ENCODE peak calls at places on chromosomes 6 and 20, in six cellular contexts. D is transverse colon, H is AG09309, P is fibroblast of pulmonary artery, E is fibroblast of the aortic adventitia, T is PC-9. M is an unnamed sample.

GRCh38 chr6:43263314-43264178 is 20.3 kb downstream of the TTBK1 start:
- DNase-seq in D (peak), H (peak), P (peak), E (peak), T (no peak), M (peak)

GRCh38 chr6:39823187-39823815 is 31.1 kb downstream of the DAAM2 start:
- DNase-seq in D (peak), H (no peak), P (no peak), E (no peak), T (no peak), M (no peak)

GRCh38 chr6:124158024-124158423 is 354.4 kb downstream of the NKAIN2 start:
- DNase-seq in D (no peak), H (no peak), P (no peak), E (no peak), T (no peak), M (no peak)

GRCh38 chr6:134521116-134521501 is 203.2 kb upstream of the SGK1 start:
- DNase-seq in D (no peak), H (no peak), P (no peak), E (no peak), T (no peak), M (peak)

GRCh38 chr6:14250573-14250972 is 133.0 kb downstream of the CD83 start:
- DNase-seq in D (no peak), H (no peak), P (no peak), E (no peak), T (no peak), M (no peak)

GRCh38 chr20:4193053-4193452 is 177.7 kb upstream of the RNF24 start:
- DNase-seq in D (no peak), H (no peak), P (no peak), E (no peak), T (peak), M (no peak)

GRCh38 chr20:39993737-39994136 is 695.3 kb downstream of the MAFB start:
- DNase-seq in D (no peak), H (no peak), P (no peak), E (no peak), T (no peak), M (no peak)

GRCh38 chr6:52662031-52662430 is 8.9 kb upstream of the TMEM14A start:
- DNase-seq in D (no peak), H (no peak), P (no peak), E (no peak), T (no peak), M (no peak)

GRCh38 chr20:50762045-50762422 is 30.7 kb downstream of the PARD6B start:
- DNase-seq in D (no peak), H (no peak), P (peak), E (peak), T (no peak), M (no peak)

GRCh38 chr6:49423817-49424216 is 39.2 kb downstream of the MMUT start:
- DNase-seq in D (no peak), H (no peak), P (peak), E (peak), T (no peak), M (no peak)

GRCh38 chr20:25360631-25361286 is 29.9 kb downstream of the ABHD12 start:
- DNase-seq in D (no peak), H (no peak), P (peak), E (peak), T (no peak), M (no peak)

GRCh38 chr6:12605888-12606345 is 110.7 kb upstream of the PHACTR1 start:
- DNase-seq in D (peak), H (no peak), P (peak), E (peak), T (peak), M (peak)

GRCh38 chr6:3290501-3291211 is 31.9 kb downstream of the PSMG4 start:
- DNase-seq in D (no peak), H (no peak), P (no peak), E (no peak), T (no peak), M (no peak)

GRCh38 chr20:17523326-17523725 is 7.9 kb downstream of the BFSP1 start:
- DNase-seq in D (no peak), H (no peak), P (no peak), E (no peak), T (no peak), M (no peak)

DNA sequence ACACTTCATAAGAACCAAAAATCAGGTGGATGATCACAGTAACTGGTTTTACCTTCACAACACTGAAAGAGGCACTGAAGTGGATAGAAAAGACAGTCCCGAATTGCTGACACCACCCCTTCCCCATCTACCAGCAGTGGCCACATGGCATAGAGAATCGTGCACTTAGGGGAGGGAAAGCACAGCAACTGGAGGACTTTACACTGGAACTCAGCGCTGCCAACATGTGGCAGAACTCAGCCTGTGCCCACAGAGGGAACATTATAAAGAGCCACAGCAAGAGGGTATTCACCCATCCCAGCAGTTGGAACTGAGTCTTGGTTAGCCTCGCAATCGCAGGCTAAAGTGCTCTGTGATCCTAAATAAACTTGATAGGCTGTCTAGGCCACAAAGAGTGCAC is 6.5 kb upstream of the KIAA1586 start:
- DNase-seq in D (no peak), H (no peak), P (no peak), E (no peak), T (no peak), M (no peak)
- TF ChIP-seq CTCF in D (no peak), H (no peak), P (peak), E (no peak), T (no peak), M (no peak)

GRCh38 chr6:33117826-33118277 is 42.1 kb downstream of the HLA-DPB1 start:
- DNase-seq in D (no peak), H (no peak), P (no peak), E (no peak), T (no peak), M (no peak)
- H3K4me3 ChIP-seq in D (no peak), H (no peak), P (no peak), E (no peak), T (no peak), M (no peak)

GRCh38 chr20:22619806-22620205 is 35.4 kb upstream of the FOXA2 start:
- DNase-seq in D (no peak), H (no peak), P (no peak), E (no peak), T (no peak), M (no peak)

GRCh38 chr20:22626501-22626900 is 42.1 kb upstream of the FOXA2 start:
- DNase-seq in D (no peak), H (no peak), P (no peak), E (no peak), T (no peak), M (no peak)

GRCh38 chr20:22620342-22620741 is 36.0 kb upstream of the FOXA2 start:
- DNase-seq in D (no peak), H (no peak), P (no peak), E (no peak), T (no peak), M (no peak)

GRCh38 chr20:22619272-22619671 is 34.9 kb upstream of the FOXA2 start:
- DNase-seq in D (no peak), H (no peak), P (no peak), E (no peak), T (no peak), M (no peak)

DNA sequence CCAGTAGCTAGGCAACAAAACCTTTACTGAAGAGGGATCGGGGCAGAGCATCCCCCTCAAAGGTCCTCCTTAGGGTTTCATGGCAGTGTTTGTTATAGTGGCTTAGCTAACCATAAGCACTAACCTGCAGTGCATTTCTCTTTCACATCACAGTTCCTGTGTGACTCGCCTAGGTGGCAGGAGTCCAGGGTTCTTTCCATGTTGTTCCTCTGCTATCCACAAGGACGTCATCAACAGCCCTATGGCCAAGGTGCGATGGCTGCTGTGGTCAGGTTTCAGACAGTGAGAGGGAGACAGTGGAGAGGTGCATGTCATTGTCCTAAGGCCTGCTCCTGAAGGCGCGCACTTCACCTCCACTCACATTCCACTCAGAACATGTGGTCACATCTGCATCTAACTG is 38.8 kb upstream of the FOXA2 start:
- DNase-seq in D (no peak), H (no peak), P (peak), E (no peak), T (no peak), M (no peak)
- TF ChIP-seq CTCF in D (no peak), H (no peak), P (no peak), E (no peak), T (no peak), M (no peak)

GRCh38 chr6:21648475-21649050 is 55.0 kb downstream of the SOX4 start:
- DNase-seq in D (no peak), H (no peak), P (no peak), E (no peak), T (no peak), M (no peak)

GRCh38 chr6:21653323-21653722 is 59.8 kb downstream of the SOX4 start:
- DNase-seq in D (no peak), H (no peak), P (no peak), E (no peak), T (no peak), M (no peak)

DNA sequence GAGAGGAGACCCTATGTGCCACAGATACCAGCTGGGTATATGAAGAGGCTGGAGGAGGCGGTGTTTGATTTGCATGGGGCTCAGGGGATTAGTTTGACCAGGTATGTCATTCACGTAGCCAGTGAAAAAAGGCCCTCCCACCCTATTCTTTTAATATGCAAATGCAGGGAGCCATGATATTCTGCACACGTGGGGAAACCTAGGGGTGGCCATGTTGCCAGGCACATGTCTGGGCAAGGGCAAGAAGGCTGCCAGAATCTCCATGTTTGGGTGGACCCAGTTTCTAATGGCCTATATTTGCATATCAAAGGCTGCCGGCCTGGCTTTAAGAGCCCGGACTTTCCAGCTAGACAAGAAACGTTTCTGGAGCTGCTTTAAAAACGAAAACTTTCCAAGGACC is 60.4 kb downstream of the SOX4 start:
- DNase-seq in D (no peak), H (no peak), P (no peak), E (no peak), T (no peak), M (no peak)
- H3K4me3 ChIP-seq in D (no peak), H (no peak), P (no peak), E (no peak), T (no peak), M (no peak)

DNA sequence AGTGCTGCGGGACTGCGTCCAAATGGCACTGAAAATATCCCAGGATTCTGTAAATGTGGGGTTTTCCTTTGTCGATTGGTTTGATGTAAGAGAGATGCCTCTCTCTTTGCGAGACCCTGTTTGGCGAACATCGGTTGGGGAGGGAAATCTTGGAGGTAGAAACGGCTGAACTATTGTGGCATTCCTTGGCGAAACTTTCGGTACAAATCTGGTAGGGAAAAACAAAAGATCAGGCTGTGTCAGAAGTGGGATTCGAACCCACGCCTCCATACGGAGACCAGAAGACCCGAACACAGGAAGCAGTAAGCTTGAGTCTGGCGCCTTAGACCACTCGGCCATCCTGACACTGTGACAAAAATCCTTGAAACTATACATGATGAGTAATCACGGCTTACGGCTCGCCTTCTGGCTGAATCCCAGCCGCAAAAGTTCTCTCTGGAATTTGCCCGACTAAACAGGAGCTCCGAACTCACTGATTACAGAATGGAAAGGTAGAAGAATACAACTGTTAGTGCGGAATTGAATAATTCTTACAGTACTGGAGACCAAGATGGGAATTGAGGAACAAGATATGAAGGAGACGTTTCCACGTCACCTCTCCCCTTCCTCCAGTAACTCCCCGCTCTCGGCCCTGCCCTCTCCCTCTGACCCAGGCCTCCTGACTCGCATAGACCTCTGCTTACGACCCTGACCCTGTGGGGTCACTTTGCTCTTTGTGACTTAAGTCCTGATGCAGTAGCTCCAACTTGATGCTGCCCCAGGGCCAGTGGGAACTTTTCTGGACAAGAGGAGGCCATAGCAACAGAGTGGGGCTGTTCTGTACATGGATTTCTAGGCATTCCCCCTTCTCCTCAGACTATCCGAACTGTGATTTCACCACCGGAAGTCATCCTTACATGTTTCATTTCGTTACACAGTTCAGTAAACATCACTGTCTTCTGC is 132.8 kb upstream of the ZNF184 start:
- DNase-seq in D (no peak), H (no peak), P (peak), E (peak), T (peak), M (no peak)
- TF ChIP-seq CTCF in D (no peak), H (no peak), P (no peak), E (no peak), T (no peak), M (no peak)

GRCh38 chr6:151549790-151550189 is 56.0 kb downstream of the CCDC170 start:
- DNase-seq in D (no peak), H (no peak), P (no peak), E (no peak), T (no peak), M (peak)

GRCh38 chr6:151544453-151544852 is 50.6 kb downstream of the CCDC170 start:
- DNase-seq in D (no peak), H (no peak), P (no peak), E (no peak), T (no peak), M (no peak)

GRCh38 chr6:151550618-151551017 is 56.8 kb downstream of the CCDC170 start:
- DNase-seq in D (no peak), H (no peak), P (no peak), E (no peak), T (no peak), M (no peak)

GRCh38 chr6:151548201-151548600 is 54.4 kb downstream of the CCDC170 start:
- DNase-seq in D (no peak), H (no peak), P (no peak), E (no peak), T (no peak), M (no peak)

DNA sequence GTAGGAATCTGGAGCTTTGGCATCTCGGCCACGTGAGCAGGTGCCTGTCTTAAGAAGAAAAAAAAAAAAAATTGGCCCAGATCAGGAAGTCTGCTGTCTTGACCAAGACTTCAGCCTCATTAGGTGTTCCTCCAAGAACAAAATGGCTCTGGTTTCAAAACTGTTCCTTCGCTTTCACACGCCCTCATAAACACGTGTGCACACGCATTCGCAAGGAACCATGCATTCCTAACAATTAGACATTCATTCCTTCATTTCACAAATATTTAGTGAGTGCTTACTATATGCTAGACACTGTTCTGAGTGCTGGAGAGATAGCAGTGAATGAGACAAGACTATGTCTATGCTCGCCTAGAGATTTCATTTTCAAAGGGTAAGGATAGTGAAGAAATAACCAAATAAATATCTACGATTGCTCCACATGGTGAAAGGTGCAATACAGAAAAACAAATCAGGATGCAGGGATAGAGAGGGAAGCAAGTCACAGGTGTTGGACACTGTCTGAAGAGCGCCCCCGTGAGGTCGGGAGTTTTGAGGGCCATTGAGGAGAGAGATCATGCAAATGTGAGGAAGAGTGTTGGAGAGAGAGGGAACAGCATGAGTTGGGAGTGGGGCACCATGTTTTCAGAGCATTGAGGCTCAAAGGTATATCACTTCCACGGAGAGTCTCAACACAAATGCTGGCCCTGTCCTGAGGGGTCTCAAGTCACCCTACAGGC is 53.3 kb downstream of the CCDC170 start:
- DNase-seq in D (no peak), H (no peak), P (no peak), E (no peak), T (no peak), M (no peak)
- H3K4me3 ChIP-seq in D (no peak), H (no peak), P (no peak), E (no peak), T (no peak), M (no peak)

DNA sequence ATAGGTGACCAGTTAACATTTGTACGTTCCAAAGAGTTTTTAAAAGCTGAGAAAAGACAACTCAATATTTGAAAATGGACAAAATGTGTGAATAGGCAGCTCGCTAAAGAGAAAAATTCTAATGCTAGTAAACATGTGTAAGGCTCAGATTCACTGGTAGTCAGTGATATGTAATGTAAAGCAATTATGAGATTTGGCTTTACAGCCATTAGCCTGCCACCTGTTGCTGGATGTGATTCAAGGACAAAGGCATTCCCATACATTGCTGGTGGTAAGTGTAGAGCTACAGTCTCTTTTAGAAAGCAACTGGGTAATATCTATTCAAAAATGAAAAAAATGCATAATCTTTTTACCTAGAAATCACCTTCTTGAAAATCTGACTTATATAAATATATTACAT is 114.3 kb downstream of the COL19A1 start:
- DNase-seq in D (no peak), H (no peak), P (no peak), E (no peak), T (no peak), M (no peak)
- TF ChIP-seq CTCF in D (no peak), H (no peak), P (no peak), E (no peak), T (no peak), M (no peak)

DNA sequence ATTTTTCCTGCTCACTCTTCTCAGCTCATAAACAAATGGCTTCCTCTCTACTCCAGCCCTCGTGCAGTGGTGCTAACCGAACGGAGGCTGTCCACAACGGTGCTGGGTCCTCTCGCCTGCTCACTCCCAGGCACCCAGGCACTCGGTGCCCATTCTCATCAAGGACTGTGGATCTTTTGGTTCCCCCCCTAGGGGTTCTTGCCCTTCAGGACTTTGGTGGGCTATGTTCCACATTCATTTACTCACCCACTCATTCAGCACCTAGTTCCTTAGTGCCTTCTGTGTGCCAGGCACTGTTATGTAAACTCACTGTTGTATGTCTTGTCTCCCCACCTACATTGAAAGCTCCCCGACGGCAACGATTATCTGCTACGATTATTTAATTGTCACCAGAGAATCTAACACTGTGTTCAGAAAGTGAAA is 113.8 kb downstream of the FYN start:
- DNase-seq in D (no peak), H (no peak), P (no peak), E (no peak), T (no peak), M (no peak)
- H3K4me3 ChIP-seq in D (peak), H (no peak), P (no peak), E (peak), T (no peak), M (no peak)